ENCODE peak calls at places on chromosomes 5 and 9, in ten cellular contexts. Y is foreskin fibroblast; N is RWPE1; T is thyroid gland; A is colonic mucosa; P is CD8-positive, alpha-beta T cell; O is fibroblast of mammary gland; V is GM13976; W is IMR-90; R is lower leg skin. F is an unnamed sample.

GRCh38 chr9:17134396-17134842 is 421 bp upstream of the CNTLN start:
- DNase-seq in A (no peak), P (no peak), V (no peak), R (peak; percentile 26), Y (peak; percentile 23), N (peak; percentile 30), T (no peak), W (peak; percentile 29), O (peak; percentile 66), F (no peak)

GRCh38 chr5:169895876-169896275 is 84.4 kb downstream of the INSYN2B start:
- DNase-seq in T (no peak), V (no peak), P (no peak), O (peak; percentile 39), N (no peak), A (no peak), Y (no peak), R (no peak), W (peak; percentile 16), F (no peak)

GRCh38 chr9:96344458-96345180 is 38.9 kb downstream of the SLC35D2 start:
- DNase-seq in Y (peak; percentile 90), W (peak; percentile 95), P (no peak), T (peak; percentile 39), V (no peak), A (peak; percentile 62), O (peak; percentile 98), R (peak; percentile 62), N (peak; percentile 97), F (no peak)

GRCh38 chr5:91125916-91126315 is 257.2 kb downstream of the ARRDC3 start:
- DNase-seq in A (no peak), O (no peak), R (no peak), V (no peak), W (no peak), T (no peak), P (no peak), Y (no peak), N (no peak), F (no peak)

GRCh38 chr5:80083115-80083890 is 48.2 kb downstream of the THBS4 start:
- DNase-seq in R (peak; percentile 20), Y (peak; percentile 49), W (peak; percentile 72), N (peak; percentile 87), T (peak; percentile 32), A (peak; percentile 22), P (peak; percentile 61), O (peak; percentile 85), V (peak; percentile 79), F (peak; percentile 79)

GRCh38 chr5:169753795-169754194 is 116.7 kb downstream of the DOCK2 start:
- DNase-seq in T (no peak), W (peak; percentile 75), V (no peak), A (no peak), N (no peak), P (no peak), Y (peak; percentile 64), R (no peak), O (peak; percentile 52), F (no peak)

GRCh38 chr5:79120221-79120620 is 8.6 kb downstream of the BHMT start:
- DNase-seq in P (no peak), W (no peak), Y (no peak), O (no peak), T (no peak), V (no peak), A (no peak), R (no peak), N (peak; percentile 33), F (no peak)

GRCh38 chr9:79015951-79016350 is 555.8 kb upstream of the TLE4 start:
- DNase-seq in V (no peak), O (no peak), Y (no peak), R (no peak), W (no peak), P (no peak), N (no peak), A (no peak), T (no peak), F (no peak)

GRCh38 chr5:78586251-78586650 is 62.3 kb downstream of the LHFPL2 start:
- DNase-seq in N (peak; percentile 96), R (no peak), O (peak; percentile 100), P (no peak), W (peak; percentile 100), A (no peak), Y (peak; percentile 97), T (no peak), V (no peak), F (no peak)

GRCh38 chr5:151465476-151465875 is 18.1 kb downstream of the SLC36A1 start:
- DNase-seq in O (no peak), R (no peak), T (no peak), W (no peak), N (no peak), P (no peak), Y (no peak), A (no peak), V (no peak), F (no peak)

GRCh38 chr5:151461312-151461711 is 13.9 kb downstream of the SLC36A1 start:
- DNase-seq in V (peak; percentile 39), R (no peak), T (no peak), W (no peak), P (no peak), N (no peak), Y (no peak), O (no peak), A (no peak), F (peak; percentile 26)

GRCh38 chr5:151464101-151464500 is 16.7 kb downstream of the SLC36A1 start:
- DNase-seq in W (no peak), P (no peak), T (no peak), R (no peak), O (no peak), N (no peak), A (no peak), V (no peak), Y (no peak), F (no peak)

GRCh38 chr5:151459680-151460079 is 12.3 kb downstream of the SLC36A1 start:
- DNase-seq in A (no peak), P (no peak), W (peak; percentile 58), R (no peak), O (no peak), V (no peak), Y (peak; percentile 36), T (no peak), N (no peak), F (no peak)

GRCh38 chr5:151463137-151464029 is 16.0 kb downstream of the SLC36A1 start:
- DNase-seq in T (no peak), R (no peak), V (no peak), N (no peak), A (peak; percentile 44), P (no peak), O (no peak), W (no peak), Y (no peak), F (no peak)
- TF ChIP-seq CTCF in T (peak; percentile 18), R (no peak), V (peak; percentile 28), N (peak; percentile 40), A (peak; percentile 46), P (no peak), O (peak; percentile 16), W (no peak), Y (peak; percentile 10), F (no peak)

GRCh38 chr5:7518947-7519560 is 123.1 kb downstream of the ADCY2 start:
- DNase-seq in A (no peak), P (no peak), O (no peak), Y (no peak), V (no peak), W (no peak), T (no peak), N (no peak), R (no peak), F (no peak)
- TF ChIP-seq CTCF in A (no peak), P (no peak), O (no peak), Y (no peak), V (no peak), W (no peak), T (no peak), N (no peak), R (no peak), F (no peak)

DNA sequence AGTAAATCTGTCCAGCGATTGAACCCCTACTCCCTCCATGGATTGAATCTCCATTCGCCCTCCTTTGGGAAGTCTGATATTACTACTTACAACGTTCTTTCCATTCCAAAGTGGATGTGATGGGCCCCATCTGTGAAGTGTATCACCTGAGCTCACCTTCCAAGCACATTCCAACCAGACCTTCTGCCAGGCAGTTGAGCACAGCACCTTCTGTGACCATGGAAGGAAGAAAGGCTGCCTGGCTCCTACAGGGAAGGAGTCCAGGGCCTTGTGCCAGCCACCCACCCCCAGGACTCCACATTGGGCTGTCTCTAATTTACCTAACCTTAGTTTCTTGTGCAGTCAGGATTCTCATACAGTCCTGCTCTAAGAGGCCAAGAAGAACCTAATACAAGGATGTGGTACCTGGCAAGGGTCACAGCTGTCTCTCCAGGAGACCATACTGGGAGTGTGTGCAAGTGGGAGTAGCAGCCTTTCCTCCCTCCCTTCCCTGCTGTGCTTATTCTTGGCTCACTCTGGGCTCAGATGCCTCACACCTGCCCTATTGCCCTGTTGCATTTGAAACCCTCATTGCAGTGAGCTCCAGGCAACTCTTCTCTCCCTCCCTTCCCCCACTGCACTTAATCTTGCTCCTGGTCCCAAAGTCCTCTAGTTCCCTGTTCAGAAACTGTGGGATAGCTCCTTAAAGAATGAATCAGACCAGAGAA is 116.1 kb downstream of the NRG2 start:
- DNase-seq in P (peak; percentile 35), T (no peak), Y (no peak), V (no peak), A (no peak), O (no peak), W (no peak), N (no peak), R (no peak), F (no peak)
- TF ChIP-seq CTCF in P (no peak), T (no peak), Y (no peak), V (no peak), A (no peak), O (no peak), W (no peak), N (no peak), R (no peak), F (no peak)

DNA sequence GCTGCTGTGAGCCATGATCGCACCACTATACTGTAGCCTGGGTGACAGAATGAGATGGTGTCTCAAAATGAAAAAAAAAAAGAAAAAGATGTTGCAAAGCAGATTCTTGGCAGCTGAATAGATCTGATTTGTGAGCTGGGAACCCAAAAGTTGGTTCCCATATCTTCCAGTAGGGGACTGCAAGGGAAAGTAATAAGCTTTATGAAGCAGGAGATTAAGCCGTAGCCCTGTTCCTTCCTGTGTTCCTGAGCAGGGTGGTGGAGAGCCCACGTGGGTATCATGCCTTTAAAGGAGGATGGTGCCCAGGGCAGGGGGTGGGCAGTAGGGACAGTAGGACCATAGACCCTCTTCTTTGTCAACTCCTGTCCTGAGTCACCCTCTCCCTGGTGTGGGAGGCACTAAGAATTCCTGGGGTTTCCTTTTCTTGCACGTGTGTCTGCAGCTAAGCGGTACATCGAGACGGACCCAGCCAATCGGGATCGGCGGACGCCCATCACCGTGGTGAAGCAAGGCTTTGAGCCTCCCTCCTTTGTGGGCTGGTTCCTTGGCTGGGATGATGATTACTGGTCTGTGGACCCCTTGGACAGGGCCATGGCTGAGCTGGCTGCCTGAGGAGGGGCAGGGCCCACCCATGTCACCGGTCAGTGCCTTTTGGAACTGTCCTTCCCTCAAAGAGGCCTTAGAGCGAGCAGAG is 37.9 kb downstream of the STOM start:
- DNase-seq in W (peak; percentile 63), Y (peak; percentile 36), R (peak; percentile 16), T (no peak), V (no peak), N (no peak), A (no peak), O (peak; percentile 77), P (no peak), F (no peak)
- TF ChIP-seq CTCF in W (peak; percentile 56), Y (peak; percentile 36), R (no peak), T (no peak), V (no peak), N (no peak), A (no peak), O (peak; percentile 54), P (no peak), F (no peak)

F was measured in GM20000.